ENCODE peak calls at places on chromosomes 12 and 14, in five cellular contexts. N, J, X, T and E are unnamed samples.

GRCh38 chr12:6316921-6317692 is 6.6 kb downstream of the PLEKHG6 start:
- DNase-seq in N (no peak), J (no peak), X (no peak), T (no peak), E (no peak)

GRCh38 chr12:106645074-106645421 is 62.2 kb downstream of the RFX4 start:
- DNase-seq in N (no peak), J (peak; percentile 75), X (no peak), T (no peak), E (no peak)

GRCh38 chr12:52909796-52910195 is 4.9 kb upstream of the KRT8 start:
- DNase-seq in N (no peak), J (no peak), X (no peak), T (no peak), E (no peak)

GRCh38 chr12:119245904-119246494 is 67.3 kb downstream of the HSPB8 start:
- DNase-seq in N (no peak), J (no peak), X (no peak), T (no peak), E (no peak)

GRCh38 chr12:46400406-46400805 is 27.8 kb upstream of the SLC38A2 start:
- DNase-seq in N (peak; percentile 39), J (no peak), X (no peak), T (no peak), E (no peak)

GRCh38 chr14:73758392-73759182 is 44.4 kb upstream of the PNMA1 start:
- DNase-seq in N (peak; percentile 56), J (peak; percentile 88), X (peak; percentile 70), T (peak; percentile 85), E (peak; percentile 83)

GRCh38 chr12:51923506-51924365 is 16.4 kb downstream of the ACVRL1 start:
- DNase-seq in N (peak; percentile 20), J (peak; percentile 85), X (peak; percentile 11), T (peak; percentile 51), E (peak; percentile 16)

GRCh38 chr12:191541-191940 is 22.4 kb downstream of the SLC6A12 start:
- DNase-seq in N (no peak), J (no peak), X (no peak), T (no peak), E (no peak)

GRCh38 chr12:95633049-95633545 is 81.8 kb upstream of the USP44 start:
- DNase-seq in N (peak; percentile 55), J (peak; percentile 69), X (no peak), T (peak; percentile 29), E (no peak)

GRCh38 chr14:68687746-68688145 is 105.1 kb downstream of the ZFP36L1 start:
- DNase-seq in N (peak; percentile 69), J (peak; percentile 17), X (no peak), T (no peak), E (no peak)

GRCh38 chr14:106883218-106883692 is 1356.9 kb downstream of the TMEM121 start:
- DNase-seq in N (no peak), J (no peak), X (no peak), T (peak; percentile 64), E (peak; percentile 43)

GRCh38 chr12:7327913-7328312 is 24.0 kb downstream of the ACSM4 start:
- DNase-seq in N (no peak), J (no peak), X (no peak), T (no peak), E (no peak)

GRCh38 chr12:90905691-90906370 is 49.1 kb downstream of the CCER1 start:
- DNase-seq in N (no peak), J (no peak), X (no peak), T (no peak), E (no peak)

GRCh38 chr12:78888583-78888982 is 24.0 kb downstream of the SYT1 start:
- DNase-seq in N (no peak), J (no peak), X (no peak), T (no peak), E (no peak)

GRCh38 chr12:63208956-63209355 is 58.0 kb upstream of the AVPR1A start:
- DNase-seq in N (no peak), J (no peak), X (no peak), T (no peak), E (no peak)

GRCh38 chr12:50085615-50085928 is 430 bp downstream of the SMARCD1 start:
- DNase-seq in N (no peak), J (no peak), X (no peak), T (no peak), E (no peak)

GRCh38 chr14:79354336-79354735 is 857.0 kb downstream of the DIO2 start:
- DNase-seq in N (no peak), J (no peak), X (no peak), T (no peak), E (no peak)

GRCh38 chr12:4518106-4518728 is 20.5 kb upstream of the RAD51AP1 start:
- DNase-seq in N (peak; percentile 55), J (no peak), X (no peak), T (no peak), E (no peak)

GRCh38 chr14:42163136-42163535 is 556.5 kb downstream of the LRFN5 start:
- DNase-seq in N (no peak), J (no peak), X (no peak), T (no peak), E (no peak)

GRCh38 chr12:3752096-3752709 is 706 bp downstream of the CRACR2A start:
- DNase-seq in N (peak; percentile 2), J (peak; percentile 77), X (peak; percentile 37), T (no peak), E (peak; percentile 76)

GRCh38 chr12:14643247-14643646 is 53.2 kb downstream of the GUCY2C start:
- DNase-seq in N (no peak), J (no peak), X (no peak), T (no peak), E (peak; percentile 49)

GRCh38 chr12:51507188-51507587 is 82.6 kb downstream of the SLC4A8 start:
- DNase-seq in N (no peak), J (no peak), X (no peak), T (no peak), E (no peak)

GRCh38 chr12:121620328-121620891 is 5.9 kb upstream of the ORAI1 start:
- DNase-seq in N (no peak), J (no peak), X (no peak), T (no peak), E (no peak)

GRCh38 chr12:121613424-121613823 is 12.9 kb upstream of the ORAI1 start:
- DNase-seq in N (no peak), J (no peak), X (no peak), T (no peak), E (no peak)

GRCh38 chr12:121614872-121615467 is 11.4 kb upstream of the ORAI1 start:
- DNase-seq in N (peak; percentile 28), J (no peak), X (no peak), T (no peak), E (no peak)

GRCh38 chr12:121618659-121619233 is 7.6 kb upstream of the ORAI1 start:
- DNase-seq in N (no peak), J (no peak), X (no peak), T (no peak), E (no peak)
- H3K36me3 ChIP-seq in N (no peaks in the 10 kb centered on the region), J (no peaks in the 10 kb centered on the region), X (no peaks in the 10 kb centered on the region), T (no peaks in the 10 kb centered on the region), E (no peaks in the 10 kb centered on the region)

DNA sequence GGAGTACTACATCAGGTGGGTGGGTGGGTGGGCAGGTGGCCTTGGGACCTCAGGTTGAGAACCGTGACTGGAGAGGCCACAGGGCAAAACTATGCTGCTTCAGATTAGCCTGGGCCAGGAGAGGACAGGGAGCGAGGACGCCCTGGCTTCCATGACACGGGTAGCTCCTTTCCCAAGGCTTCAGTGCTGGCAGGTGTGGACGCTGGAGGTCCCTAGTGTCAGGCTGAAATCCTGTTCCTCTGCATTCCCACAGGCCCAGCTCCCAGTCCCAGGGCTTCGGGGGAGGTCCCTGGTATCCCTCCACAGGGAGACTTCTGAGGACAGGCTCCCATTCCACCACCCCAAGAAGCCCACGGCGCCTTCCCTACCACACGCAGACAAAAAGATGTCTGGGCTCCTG is 31.6 kb downstream of the CCDC92 start:
- DNase-seq in N (no peak), J (no peak), X (no peak), T (no peak), E (no peak)
- H3K36me3 ChIP-seq in N (peaks cover 2% of the 10 kb centered on the region), J (peaks cover 52% of the 10 kb centered on the region), X (peaks cover 23% of the 10 kb centered on the region), T (no peaks in the 10 kb centered on the region), E (peaks cover 8% of the 10 kb centered on the region)

DNA sequence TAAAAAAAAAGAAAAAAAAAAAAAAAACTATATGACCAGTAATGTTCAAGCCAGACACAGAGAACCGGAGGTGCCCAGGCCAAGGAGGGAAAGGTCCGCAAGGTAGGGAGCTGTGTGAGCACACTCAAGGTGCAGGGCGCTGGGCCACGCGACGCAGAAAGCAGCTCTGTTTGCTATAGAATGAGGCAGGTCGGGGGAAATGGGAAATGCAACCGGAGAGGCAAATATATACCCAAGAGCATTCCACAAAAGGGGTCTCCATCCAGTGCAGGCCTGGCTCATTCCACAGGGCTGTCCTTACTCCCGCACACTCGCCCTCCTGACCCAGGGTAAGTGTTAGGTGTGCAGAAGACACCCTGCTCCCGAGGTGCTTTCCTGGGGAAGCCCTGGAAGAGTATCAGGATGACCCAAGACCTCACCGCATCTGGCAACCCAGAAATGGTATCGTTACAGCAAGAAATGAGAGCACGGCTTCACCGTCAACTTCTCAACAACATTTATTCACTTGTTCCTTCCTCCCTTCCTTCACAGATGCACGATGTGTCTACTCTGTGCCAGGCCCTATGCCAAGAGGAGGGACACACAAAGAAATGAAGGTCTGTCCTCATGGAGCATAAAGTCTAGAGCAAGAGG is 86.4 kb downstream of the BCL11B start:
- DNase-seq in N (no peak), J (no peak), X (no peak), T (no peak), E (no peak)
- H3K36me3 ChIP-seq in N (no peaks in the 10 kb centered on the region), J (no peaks in the 10 kb centered on the region), X (peaks cover 44% of the 10 kb centered on the region), T (no peaks in the 10 kb centered on the region), E (peaks cover 78% of the 10 kb centered on the region)

DNA sequence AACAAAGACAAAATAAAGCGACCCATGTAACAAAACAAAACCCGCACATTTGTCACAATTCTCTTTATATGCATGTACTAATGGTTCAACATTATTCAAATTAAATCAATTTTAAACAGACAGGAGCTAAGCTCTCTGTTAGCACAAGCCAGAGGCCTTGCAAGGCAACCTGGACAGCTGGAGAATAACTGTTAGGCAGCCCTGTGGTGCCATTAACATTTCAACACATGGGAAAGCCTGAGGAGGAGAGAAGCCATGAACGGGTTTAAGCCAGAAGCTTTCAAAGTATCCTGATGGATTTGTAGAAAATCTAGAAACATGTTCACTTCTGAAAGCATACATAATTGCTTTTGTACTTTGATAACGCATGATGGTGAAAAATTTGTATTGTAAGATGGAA is 34.3 kb downstream of the PSMC1 start:
- DNase-seq in N (no peak), J (no peak), X (no peak), T (no peak), E (no peak)
- H3K36me3 ChIP-seq in N (peaks cover 4% of the 10 kb centered on the region), J (peaks cover 84% of the 10 kb centered on the region), X (peaks cover 67% of the 10 kb centered on the region), T (peaks cover 69% of the 10 kb centered on the region), E (peaks cover 87% of the 10 kb centered on the region)

GRCh38 chr12:55789893-55790292 is 27.6 kb downstream of the SARNP start:
- DNase-seq in N (no peak), J (no peak), X (no peak), T (no peak), E (no peak)

DNA sequence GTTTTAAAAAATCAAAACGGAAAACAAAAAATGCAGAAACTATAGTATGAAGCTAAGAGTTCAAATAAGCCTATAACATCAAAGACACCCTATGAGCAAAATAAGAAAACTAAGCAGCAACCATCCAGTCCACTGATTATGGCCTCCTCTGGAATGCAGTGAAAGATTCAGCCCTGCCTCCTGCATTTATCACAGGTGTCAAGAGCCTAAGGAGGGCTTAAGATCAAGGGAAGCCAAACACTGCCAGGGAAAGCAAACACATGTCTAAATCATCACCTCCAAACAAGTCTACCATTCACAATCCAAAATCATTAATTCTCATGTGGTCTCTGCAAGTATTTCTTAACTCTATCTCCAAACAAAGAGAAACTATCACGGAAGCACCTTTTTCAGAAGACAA is 28.4 kb downstream of the SARNP start:
- DNase-seq in N (no peak), J (no peak), X (no peak), T (no peak), E (no peak)
- H3K36me3 ChIP-seq in N (peaks cover 14% of the 10 kb centered on the region), J (peaks cover 92% of the 10 kb centered on the region), X (peaks cover 76% of the 10 kb centered on the region), T (peaks cover 84% of the 10 kb centered on the region), E (peaks cover 85% of the 10 kb centered on the region)